ENCODE peak calls at places on chromosome 16, in six cellular contexts. One of them, this sample, is unnamed.

GRCh38 chr16:652454-653021 is 3.4 kb downstream of the WDR90 start:
- DNase-seq in erythroblast: no peak
- DNase-seq in uterus: no peak
- DNase-seq in GM12891: no peak
- DNase-seq in endothelial cell of umbilical vein: no peak
- DNase-seq in A549: no peak
- DNase-seq in this sample: no peak

GRCh38 chr16:17557480-17557879 is 86.7 kb upstream of the XYLT1 start:
- DNase-seq in erythroblast: no peak
- DNase-seq in uterus: no peak
- DNase-seq in GM12891: no peak
- DNase-seq in endothelial cell of umbilical vein: no peak
- DNase-seq in A549: no peak
- DNase-seq in this sample: no peak

GRCh38 chr16:74111583-74111982 is 185.0 kb upstream of the PSMD7 start:
- DNase-seq in erythroblast: no peak
- DNase-seq in uterus: no peak
- DNase-seq in GM12891: no peak
- DNase-seq in endothelial cell of umbilical vein: no peak
- DNase-seq in A549: no peak
- DNase-seq in this sample: no peak

GRCh38 chr16:55842369-55843104 is 9.6 kb upstream of the CES1 start:
- DNase-seq in erythroblast: peak; percentile 59
- DNase-seq in uterus: no peak
- DNase-seq in GM12891: peak; percentile 42
- DNase-seq in endothelial cell of umbilical vein: peak; percentile 48
- DNase-seq in A549: peak; percentile 64
- DNase-seq in this sample: peak; percentile 15

GRCh38 chr16:31521368-31521767 is 6.3 kb upstream of the AHSP start:
- DNase-seq in erythroblast: no peak
- DNase-seq in uterus: no peak
- DNase-seq in GM12891: no peak
- DNase-seq in endothelial cell of umbilical vein: no peak
- DNase-seq in A549: no peak
- DNase-seq in this sample: no peak

GRCh38 chr16:86018487-86018886 is 119.5 kb downstream of the IRF8 start:
- DNase-seq in erythroblast: no peak
- DNase-seq in uterus: no peak
- DNase-seq in GM12891: no peak
- DNase-seq in endothelial cell of umbilical vein: no peak
- DNase-seq in A549: no peak
- DNase-seq in this sample: no peak

GRCh38 chr16:77660311-77660710 is 62.0 kb upstream of the NUDT7 start:
- DNase-seq in erythroblast: peak; percentile 1
- DNase-seq in uterus: no peak
- DNase-seq in GM12891: no peak
- DNase-seq in endothelial cell of umbilical vein: peak; percentile 81
- DNase-seq in A549: peak; percentile 36
- DNase-seq in this sample: peak; percentile 30

GRCh38 chr16:89409161-89409711 is 81.1 kb downstream of the ANKRD11 start:
- DNase-seq in erythroblast: no peak
- DNase-seq in uterus: no peak
- DNase-seq in GM12891: no peak
- DNase-seq in endothelial cell of umbilical vein: peak; percentile 19
- DNase-seq in A549: no peak
- DNase-seq in this sample: no peak

GRCh38 chr16:716250-716607 is 1.3 kb downstream of the METRN start:
- DNase-seq in erythroblast: no peak
- DNase-seq in uterus: no peak
- DNase-seq in GM12891: no peak
- DNase-seq in endothelial cell of umbilical vein: no peak
- DNase-seq in A549: peak; percentile 77
- DNase-seq in this sample: peak; percentile 85

GRCh38 chr16:89094252-89094901 is 725 bp downstream of the ACSF3 start:
- DNase-seq in erythroblast: peak; percentile 64
- DNase-seq in uterus: no peak
- DNase-seq in GM12891: no peak
- DNase-seq in endothelial cell of umbilical vein: peak; percentile 37
- DNase-seq in A549: no peak
- DNase-seq in this sample: peak; percentile 36

GRCh38 chr16:3121843-3122467 is 9.6 kb downstream of the ZNF205 start:
- DNase-seq in erythroblast: peak; percentile 36
- DNase-seq in uterus: no peak
- DNase-seq in GM12891: no peak
- DNase-seq in endothelial cell of umbilical vein: no peak
- DNase-seq in A549: no peak
- DNase-seq in this sample: no peak

GRCh38 chr16:3122926-3123570 is 10.7 kb downstream of the ZNF205 start:
- DNase-seq in erythroblast: no peak
- DNase-seq in uterus: no peak
- DNase-seq in GM12891: no peak
- DNase-seq in endothelial cell of umbilical vein: no peak
- DNase-seq in A549: no peak
- DNase-seq in this sample: no peak

GRCh38 chr16:3127745-3128144 is 7.1 kb upstream of the ZNF213 start:
- DNase-seq in erythroblast: no peak
- DNase-seq in uterus: no peak
- DNase-seq in GM12891: no peak
- DNase-seq in endothelial cell of umbilical vein: no peak
- DNase-seq in A549: no peak
- DNase-seq in this sample: no peak

GRCh38 chr16:3120435-3120834 is 8.0 kb downstream of the ZNF205 start:
- DNase-seq in erythroblast: no peak
- DNase-seq in uterus: no peak
- DNase-seq in GM12891: no peak
- DNase-seq in endothelial cell of umbilical vein: no peak
- DNase-seq in A549: no peak
- DNase-seq in this sample: no peak

DNA sequence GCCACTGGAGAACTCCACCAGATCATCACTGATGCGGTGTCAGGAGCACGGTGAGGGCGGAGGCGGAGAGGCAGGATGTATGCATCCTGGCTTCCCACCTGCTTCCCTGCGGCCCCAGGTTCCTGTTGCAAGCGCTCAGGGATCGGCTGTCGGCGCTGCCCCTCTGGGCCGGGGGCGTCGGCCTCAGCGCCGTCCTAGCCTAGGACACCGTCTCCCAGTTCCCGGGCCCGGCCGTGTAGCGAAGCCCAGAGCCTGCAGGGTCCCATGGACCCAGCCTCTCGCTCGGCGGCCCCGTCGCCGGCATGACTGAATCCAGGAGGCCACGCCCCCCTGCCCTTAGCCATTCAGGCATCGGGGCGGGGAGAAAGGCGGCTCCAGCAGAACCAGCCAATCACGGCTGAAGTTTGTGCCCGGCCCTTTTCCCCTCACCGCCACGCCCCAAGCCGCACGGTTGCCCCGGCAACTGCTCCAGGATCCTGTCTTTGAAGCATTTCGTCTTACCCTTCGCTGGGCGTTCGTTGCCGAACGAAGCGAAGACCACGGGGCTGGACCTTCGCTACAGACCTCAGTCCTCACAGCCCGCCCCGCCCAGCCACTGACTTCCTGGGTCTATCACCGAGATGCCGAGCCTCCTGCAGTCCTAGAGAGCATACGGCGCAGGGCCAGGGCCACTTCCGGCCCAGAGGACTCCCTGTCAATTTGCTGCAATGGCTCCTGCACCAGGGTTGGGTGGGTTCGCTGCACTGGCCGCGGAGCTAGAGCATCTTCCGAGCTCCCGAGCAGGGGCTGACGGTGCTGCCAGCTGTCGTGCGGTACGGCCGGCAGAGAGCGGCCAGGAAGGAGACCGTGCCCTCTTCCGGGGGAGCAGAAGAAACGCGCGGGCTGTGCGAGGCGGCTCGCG is 10.6 kb upstream of the ZNF213 start:
- DNase-seq in erythroblast: peak; percentile 98
- DNase-seq in uterus: peak; percentile 94
- DNase-seq in GM12891: peak; percentile 93
- DNase-seq in endothelial cell of umbilical vein: peak; percentile 95
- DNase-seq in A549: peak; percentile 92
- DNase-seq in this sample: peak; percentile 87
- TF ChIP-seq POLR2A in erythroblast: peak; percentile 75
- TF ChIP-seq POLR2A in uterus: peak; percentile 35
- TF ChIP-seq POLR2A in GM12891: peak; percentile 68
- TF ChIP-seq POLR2A in endothelial cell of umbilical vein: peak; percentile 55
- TF ChIP-seq POLR2A in A549: peak; percentile 68
- TF ChIP-seq POLR2A in this sample: peak; percentile 67

DNA sequence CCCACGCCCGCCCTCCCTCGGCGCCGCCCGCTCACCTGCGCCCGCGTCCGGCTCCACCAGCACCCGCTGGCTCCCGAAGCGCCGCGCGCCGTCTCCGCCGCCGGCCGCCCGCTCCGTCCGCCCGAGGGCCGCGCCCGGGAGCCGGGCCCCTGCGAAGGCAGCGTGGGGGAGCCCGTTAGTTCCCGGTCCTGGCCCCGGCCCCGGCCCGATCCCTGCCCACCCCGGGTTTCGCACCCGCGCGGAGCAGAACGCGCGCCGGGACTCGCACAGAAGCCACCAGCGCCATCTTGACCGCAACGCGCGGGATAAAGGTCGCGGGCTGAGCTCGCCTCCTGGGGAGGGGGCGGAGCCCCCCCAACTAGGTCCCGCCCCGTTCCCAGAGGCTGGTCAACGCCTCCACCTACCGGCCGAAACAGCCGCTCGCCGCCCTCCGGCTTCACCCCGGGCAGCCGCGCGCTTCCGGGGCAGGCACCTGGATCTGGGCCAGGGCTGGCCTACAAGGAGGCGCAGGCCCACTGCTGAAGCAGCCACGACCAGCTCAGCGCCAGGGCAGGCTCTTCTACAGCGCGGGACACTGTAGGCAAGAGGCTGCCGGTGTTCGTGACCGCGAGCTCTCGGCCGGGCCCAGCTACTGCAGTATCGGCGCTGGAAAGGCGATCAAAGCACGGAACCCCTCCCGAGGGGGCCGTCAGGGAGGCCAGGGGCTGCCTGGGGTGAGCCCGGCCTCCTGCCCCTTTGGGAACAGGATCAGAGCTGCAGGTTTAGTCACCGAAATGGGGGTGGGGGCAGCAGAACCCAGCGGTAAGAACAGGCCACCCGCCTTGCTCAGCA is at the start of gene ECI1:
- DNase-seq in erythroblast: peak; percentile 98
- DNase-seq in uterus: peak; percentile 97
- DNase-seq in GM12891: peak; percentile 99
- DNase-seq in endothelial cell of umbilical vein: peak; percentile 91
- DNase-seq in A549: peak; percentile 96
- DNase-seq in this sample: peak; percentile 97
- TF ChIP-seq POLR2A in erythroblast: peak; percentile 80
- TF ChIP-seq POLR2A in uterus: peak; percentile 89
- TF ChIP-seq POLR2A in GM12891: peak; percentile 51
- TF ChIP-seq POLR2A in endothelial cell of umbilical vein: peak; percentile 86
- TF ChIP-seq POLR2A in A549: peak; percentile 88
- TF ChIP-seq POLR2A in this sample: peak; percentile 63

GRCh38 chr16:50152807-50153647 is at the start of gene TENT4B:
- DNase-seq in erythroblast: peak; percentile 95
- DNase-seq in uterus: peak; percentile 86
- DNase-seq in GM12891: peak; percentile 86
- DNase-seq in endothelial cell of umbilical vein: peak; percentile 87
- DNase-seq in A549: peak; percentile 89
- DNase-seq in this sample: peak; percentile 87
- TF ChIP-seq POLR2A in erythroblast: peak; percentile 56
- TF ChIP-seq POLR2A in uterus: peak; percentile 92
- TF ChIP-seq POLR2A in GM12891: peak; percentile 86
- TF ChIP-seq POLR2A in endothelial cell of umbilical vein: peak; percentile 79
- TF ChIP-seq POLR2A in A549: peak; percentile 91
- TF ChIP-seq POLR2A in this sample: peak; percentile 91

GRCh38 chr16:10599626-10600025 is 19.2 kb upstream of the EMP2 start:
- DNase-seq in erythroblast: no peak
- DNase-seq in uterus: no peak
- DNase-seq in GM12891: no peak
- DNase-seq in endothelial cell of umbilical vein: no peak
- DNase-seq in A549: no peak
- DNase-seq in this sample: no peak
- TF ChIP-seq POLR2A in erythroblast: no peak
- TF ChIP-seq POLR2A in uterus: no peak
- TF ChIP-seq POLR2A in GM12891: no peak
- TF ChIP-seq POLR2A in endothelial cell of umbilical vein: no peak
- TF ChIP-seq POLR2A in A549: no peak
- TF ChIP-seq POLR2A in this sample: no peak

This sample was measured in H54.